ENCODE peak calls at places on chromosomes 1 and 21, in seven cellular contexts. S, Y, J, I, L, F and H are unnamed samples.

GRCh38 chr1:4616831-4617465 is 37.5 kb upstream of the AJAP1 start:
- ATAC-seq in S (no peak), Y (no peak), J (peak; percentile 46), I (no peak), L (no peak), F (no peak), H (no peak)

GRCh38 chr1:113207019-113207418 is 134.0 kb downstream of the LRIG2 start:
- ATAC-seq in S (no peak), Y (no peak), J (no peak), I (no peak), L (no peak), F (peak; percentile 55), H (no peak)

GRCh38 chr1:30342535-30343141 is 380.7 kb downstream of the MATN1 start:
- ATAC-seq in S (no peak), Y (no peak), J (no peak), I (no peak), L (no peak), F (no peak), H (no peak)

GRCh38 chr1:181430015-181430657 is 53.2 kb upstream of the CACNA1E start:
- ATAC-seq in S (peak; percentile 82), Y (peak; percentile 75), J (no peak), I (no peak), L (no peak), F (no peak), H (peak; percentile 29)

GRCh38 chr1:218459878-218460277 is 114.7 kb downstream of the TGFB2 start:
- ATAC-seq in S (no peak), Y (peak; percentile 84), J (peak; percentile 89), I (peak; percentile 84), L (no peak), F (peak; percentile 94), H (no peak)

GRCh38 chr21:43991447-43991991 is 20.6 kb upstream of the TRAPPC10 start:
- ATAC-seq in S (no peak), Y (peak; percentile 79), J (no peak), I (no peak), L (no peak), F (no peak), H (no peak)

GRCh38 chr1:9891207-9891606 is 18.9 kb downstream of the CTNNBIP1 start:
- ATAC-seq in S (no peak), Y (no peak), J (no peak), I (no peak), L (no peak), F (peak; percentile 5), H (no peak)

GRCh38 chr1:157504646-157505045 is 47.7 kb downstream of the FCRL5 start:
- ATAC-seq in S (no peak), Y (no peak), J (no peak), I (no peak), L (no peak), F (peak; percentile 49), H (no peak)

GRCh38 chr21:45293726-45294401 is 6.2 kb upstream of the POFUT2 start:
- ATAC-seq in S (no peak), Y (peak; percentile 16), J (peak; percentile 15), I (no peak), L (no peak), F (no peak), H (no peak)

GRCh38 chr1:160855181-160855981 is 7.3 kb downstream of the CD244 start:
- ATAC-seq in S (peak; percentile 65), Y (no peak), J (no peak), I (no peak), L (peak; percentile 89), F (no peak), H (peak; percentile 18)

GRCh38 chr1:46246548-46247432 is 773 bp upstream of the RAD54L start:
- ATAC-seq in S (peak; percentile 13), Y (peak; percentile 92), J (peak; percentile 61), I (peak; percentile 85), L (peak; percentile 68), F (peak; percentile 88), H (peak; percentile 83)

GRCh38 chr1:32742132-32742947 is 39.8 kb upstream of the SYNC start:
- ATAC-seq in S (peak; percentile 16), Y (peak; percentile 50), J (peak; percentile 16), I (peak; percentile 26), L (peak; percentile 14), F (no peak), H (no peak)

GRCh38 chr1:180563013-180563827 is 4.5 kb downstream of the OVAAL start:
- ATAC-seq in S (no peak), Y (no peak), J (peak; percentile 68), I (peak; percentile 59), L (no peak), F (peak; percentile 76), H (no peak)

GRCh38 chr1:114353233-114353632 is 157.8 kb downstream of the TRIM33 start:
- ATAC-seq in S (peak; percentile 34), Y (peak; percentile 67), J (peak; percentile 58), I (peak; percentile 74), L (no peak), F (peak; percentile 55), H (peak; percentile 28)

GRCh38 chr1:234768569-234769283 is 158.7 kb upstream of the IRF2BP2 start:
- ATAC-seq in S (peak; percentile 52), Y (no peak), J (no peak), I (no peak), L (peak; percentile 18), F (no peak), H (peak; percentile 7)

GRCh38 chr1:109218516-109218915 is 4.8 kb downstream of the SARS1 start:
- ATAC-seq in S (no peak), Y (no peak), J (no peak), I (no peak), L (no peak), F (no peak), H (no peak)

GRCh38 chr21:39461419-39461818 is 9.6 kb downstream of the SH3BGR start:
- ATAC-seq in S (no peak), Y (no peak), J (no peak), I (no peak), L (no peak), F (no peak), H (peak; percentile 50)

GRCh38 chr1:225567789-225568188 is 85.1 kb downstream of the ENAH start:
- ATAC-seq in S (no peak), Y (no peak), J (no peak), I (no peak), L (no peak), F (peak; percentile 33), H (no peak)

GRCh38 chr1:25476186-25477097 is 45.7 kb downstream of the MACO1 start:
- ATAC-seq in S (no peak), Y (no peak), J (no peak), I (no peak), L (no peak), F (no peak), H (peak; percentile 45)

GRCh38 chr1:15083578-15083977 is 70.0 kb upstream of the TMEM51 start:
- ATAC-seq in S (no peak), Y (no peak), J (no peak), I (no peak), L (no peak), F (peak; percentile 26), H (no peak)